ENCODE peak calls at places on chromosomes 11 and 22, in five cellular contexts. U is mesenchymal stem cell, O is neuronal stem cell, R is H9, K is H1. A is an unnamed sample. For H3K4me1, the result is how much of the 10 kb centered on the place peaks cover.

GRCh38 chr11:35118906-35119305 is 20.1 kb upstream of the CD44 start:
- DNase-seq in U (no peak), O (no peak), R (no peak), K (no peak), A (no peak)

GRCh38 chr11:2102883-2103213 is 36.3 kb downstream of the IGF2 start:
- DNase-seq in U (no peak), O (no peak), R (no peak), K (no peak), A (no peak)

GRCh38 chr11:3049430-3050243 is 7.6 kb downstream of the CARS1 start:
- DNase-seq in U (peak), O (no peak), R (no peak), K (no peak), A (peak)

GRCh38 chr11:135008001-135008405 is 596.0 kb upstream of the B3GAT1 start:
- DNase-seq in U (no peak), O (no peak), R (no peak), K (no peak), A (no peak)

GRCh38 chr22:25536578-25536977 is 27.9 kb upstream of the GRK3 start:
- DNase-seq in U (no peak), O (no peak), R (no peak), K (no peak), A (no peak)

GRCh38 chr11:128476729-128477128 is 110.6 kb downstream of the ETS1 start:
- DNase-seq in U (no peak), O (no peak), R (no peak), K (no peak), A (peak)

GRCh38 chr11:79108851-79109250 is 332.0 kb downstream of the TENM4 start:
- DNase-seq in U (no peak), O (no peak), R (no peak), K (no peak), A (peak)

GRCh38 chr11:12680246-12680939 is 6.2 kb downstream of the TEAD1 start:
- DNase-seq in U (peak), O (peak), R (peak), K (peak), A (peak)

GRCh38 chr11:12707500-12707880 is 33.3 kb downstream of the TEAD1 start:
- DNase-seq in U (no peak), O (no peak), R (no peak), K (no peak), A (no peak)

GRCh38 chr11:75371930-75372876 is 20.7 kb upstream of the ARRB1 start:
- DNase-seq in U (peak), O (no peak), R (no peak), K (no peak), A (peak)

GRCh38 chr11:6204708-6205107 is 649 bp upstream of the C11orf42 start:
- DNase-seq in U (no peak), O (no peak), R (no peak), K (no peak), A (peak)

DNA sequence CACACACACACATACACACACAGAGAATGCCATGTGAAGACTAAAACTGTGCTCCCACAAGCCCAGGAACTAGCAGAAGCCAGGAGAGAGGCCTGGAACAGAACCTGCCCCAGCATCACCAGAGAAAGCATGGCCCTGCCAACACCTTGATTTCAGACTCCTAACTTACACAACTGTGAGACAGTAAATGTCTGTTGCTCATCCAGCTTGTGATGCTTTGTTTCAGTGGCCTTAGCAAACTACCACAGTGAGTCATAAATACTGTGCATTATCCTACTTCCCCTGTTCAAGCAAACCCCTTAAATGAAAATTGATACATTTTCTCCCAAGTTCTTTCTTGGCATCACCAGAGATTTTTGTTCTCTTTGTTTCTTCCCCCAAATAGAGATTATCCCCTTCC is 1539.4 kb upstream of the TENM4 start:
- DNase-seq in U (peak), O (no peak), R (no peak), K (no peak), A (no peak)
- H2BK12ac ChIP-seq in U (no peak), O (no peak), R (no peak), K (no peak), A (no peak)

GRCh38 chr22:45506961-45507360 is 4.3 kb downstream of the FBLN1 start:
- DNase-seq in U (no peak), O (no peak), R (no peak), K (no peak), A (no peak)
- H3K4me1 ChIP-seq in U (half or more), O (under half), R (under half), K (under half), A (under half)

DNA sequence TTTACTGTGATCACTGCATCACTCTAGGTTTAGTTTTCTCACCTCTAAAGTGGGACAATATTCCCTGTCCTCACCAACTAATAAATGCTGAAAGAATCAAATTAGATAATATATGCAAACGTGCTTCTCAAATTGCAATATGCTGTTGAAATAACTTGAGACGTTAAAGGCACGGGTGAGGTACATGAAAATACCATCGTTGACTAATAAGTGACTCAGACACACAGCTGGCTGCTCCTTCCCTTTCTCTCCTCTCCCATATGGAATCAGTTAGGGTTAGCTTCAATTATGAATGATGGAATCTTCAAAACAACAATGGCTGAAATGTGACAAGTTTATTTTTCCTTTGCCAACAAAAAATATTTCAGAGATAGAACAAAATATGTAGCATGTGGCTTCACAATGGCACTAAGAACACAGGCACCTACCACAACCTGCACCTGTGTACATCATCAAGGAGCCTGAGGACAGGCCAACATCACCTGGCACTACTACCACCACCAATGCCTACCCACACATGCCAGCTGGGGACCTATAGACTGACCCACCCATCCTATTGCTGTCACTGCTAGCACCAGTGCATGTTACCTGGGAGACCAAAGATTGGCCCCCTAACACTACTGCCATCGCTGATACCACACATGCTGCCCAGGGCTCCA is 13.7 kb downstream of the GDPD4 start:
- DNase-seq in U (peak), O (no peak), R (no peak), K (no peak), A (peak)
- H3K14ac ChIP-seq in U (peak), O (no peak), R (no peak), K (no peak), A (no peak)

GRCh38 chr11:36135062-36135461 is 154.2 kb downstream of the COMMD9 start:
- DNase-seq in U (no peak), O (no peak), R (no peak), K (no peak), A (no peak)
- H2BK12ac ChIP-seq in U (no peak), O (no peak), R (no peak), K (no peak), A (no peak)

GRCh38 chr22:38320605-38321402 is 3.6 kb upstream of the CSNK1E start:
- DNase-seq in U (no peak), O (no peak), R (no peak), K (no peak), A (peak)

GRCh38 chr22:38317995-38318715 is 922 bp upstream of the CSNK1E start:
- DNase-seq in U (peak), O (no peak), R (no peak), K (no peak), A (peak)

GRCh38 chr22:38316340-38317236 is 645 bp downstream of the CSNK1E start:
- DNase-seq in U (peak), O (no peak), R (no peak), K (peak), A (peak)

GRCh38 chr22:38317237-38317994 is at the start of gene CSNK1E:
- DNase-seq in U (peak), O (peak), R (peak), K (peak), A (peak)

DNA sequence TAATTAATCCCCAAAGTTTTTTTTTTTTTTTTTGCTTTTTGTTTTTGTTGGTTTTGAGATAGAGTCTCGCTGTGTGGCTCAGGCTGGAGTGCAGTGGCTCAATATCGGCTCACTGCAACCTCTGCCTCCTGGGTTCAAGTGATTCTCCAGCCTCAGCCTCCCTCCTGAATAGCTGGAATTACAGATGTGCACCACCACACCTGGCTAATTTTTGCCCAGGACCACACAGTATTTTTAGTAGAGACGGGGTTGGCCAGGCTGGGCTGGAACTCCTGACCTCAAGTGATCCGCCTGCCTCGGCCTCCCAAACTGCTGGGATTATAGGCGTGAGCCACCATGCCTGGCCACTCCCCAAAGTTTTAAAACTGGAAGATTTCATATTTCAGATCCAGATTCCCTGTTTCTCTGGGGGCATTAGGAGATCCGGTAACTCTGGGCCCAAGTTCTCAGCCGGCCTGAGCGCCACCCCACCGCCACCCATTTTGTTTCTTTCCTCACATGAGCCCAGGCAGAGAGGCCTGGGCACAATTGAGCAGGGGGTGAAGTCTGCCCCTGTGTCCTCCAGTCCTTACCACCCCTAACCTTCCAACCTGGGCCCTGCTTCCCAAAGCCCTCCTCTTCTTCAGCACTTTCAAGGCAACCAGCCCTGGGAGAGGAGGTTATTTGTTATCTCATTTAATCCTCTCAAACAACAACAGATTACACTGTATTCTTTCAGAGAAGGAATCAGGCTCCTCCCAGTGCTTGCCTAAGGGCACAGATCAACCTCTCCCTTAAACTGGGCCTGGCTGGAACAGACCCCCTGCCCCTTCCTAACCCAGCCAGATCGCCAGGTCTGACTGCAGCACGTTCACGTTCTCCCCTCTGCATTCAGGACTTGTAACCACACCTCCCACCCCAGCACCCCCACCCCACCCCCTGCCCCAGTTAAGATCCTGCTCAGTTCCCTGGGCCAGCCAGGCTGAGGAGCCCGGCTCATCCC is 1.9 kb upstream of the CSNK1E start:
- DNase-seq in U (no peak), O (no peak), R (no peak), K (no peak), A (peak)
- H3K4me1 ChIP-seq in U (under half), O (under half), R (under half), K (under half), A (under half)

DNA sequence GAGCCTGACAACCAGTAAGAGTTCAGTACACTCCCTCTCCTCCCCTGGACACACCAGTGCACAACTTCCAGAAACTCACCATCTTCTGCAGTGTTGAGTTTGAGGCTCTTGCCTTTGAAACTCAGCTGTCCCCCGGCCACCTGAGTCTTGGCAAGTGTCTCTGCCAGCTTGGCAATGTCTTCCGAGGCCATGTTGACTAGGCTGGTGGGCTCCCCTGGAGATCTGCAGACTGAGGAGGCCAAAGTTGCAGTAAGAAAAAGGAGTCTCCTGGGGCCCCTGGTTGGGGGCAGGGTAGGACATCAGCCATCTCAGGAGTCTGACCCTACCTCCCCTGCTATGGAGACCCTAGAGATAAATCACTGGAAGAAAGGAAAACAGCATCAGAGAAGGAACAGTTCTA is 5.1 kb downstream of the RANGAP1 start:
- DNase-seq in U (no peak), O (no peak), R (no peak), K (no peak), A (no peak)
- H3K14ac ChIP-seq in U (no peak), O (no peak), R (no peak), K (no peak), A (no peak)

GRCh38 chr11:74284466-74284865 is 27.0 kb downstream of the P4HA3 start:
- DNase-seq in U (no peak), O (no peak), R (no peak), K (no peak), A (no peak)
- H2BK12ac ChIP-seq in U (peak), O (no peak), R (no peak), K (no peak), A (no peak)

GRCh38 chr11:96314326-96315050 is 28.5 kb downstream of the MAML2 start:
- DNase-seq in U (peak), O (no peak), R (no peak), K (no peak), A (no peak)

GRCh38 chr11:96310236-96310635 is 32.8 kb downstream of the MAML2 start:
- DNase-seq in U (no peak), O (no peak), R (no peak), K (no peak), A (no peak)

GRCh38 chr11:96311120-96311568 is 31.9 kb downstream of the MAML2 start:
- DNase-seq in U (no peak), O (no peak), R (no peak), K (no peak), A (no peak)

GRCh38 chr11:96315476-96315875 is 27.5 kb downstream of the MAML2 start:
- DNase-seq in U (no peak), O (no peak), R (no peak), K (no peak), A (no peak)

GRCh38 chr11:96313163-96313562 is 29.8 kb downstream of the MAML2 start:
- DNase-seq in U (no peak), O (no peak), R (no peak), K (no peak), A (no peak)
- H3K4me1 ChIP-seq in U (under half), O (under half), R (under half), K (under half), A (under half)